ENCODE peak calls at places on chromosomes 5 and 9, in four cellular contexts. Y, I, T and W are unnamed samples.

GRCh38 chr9:130320697-130321080 is 55.1 kb downstream of the HMCN2 start:
- DNase-seq in Y (no peak), I (no peak), T (no peak), W (no peak)

GRCh38 chr9:137453643-137454081 is 5.5 kb downstream of the NSMF start:
- DNase-seq in Y (peak), I (no peak), T (peak), W (peak)

GRCh38 chr9:20624201-20625002 is 2.1 kb upstream of the MLLT3 start:
- DNase-seq in Y (peak), I (no peak), T (peak), W (peak)

GRCh38 chr5:68875351-68875750 is 218.5 kb upstream of the SLC30A5 start:
- DNase-seq in Y (peak), I (no peak), T (no peak), W (no peak)

GRCh38 chr5:125756456-125756855 is 666.8 kb upstream of the GRAMD2B start:
- DNase-seq in Y (no peak), I (no peak), T (peak), W (peak)

GRCh38 chr5:83473344-83474169 is 2.0 kb downstream of the VCAN start:
- DNase-seq in Y (peak), I (peak), T (peak), W (peak)

GRCh38 chr5:111198281-111198948 is 25.8 kb upstream of the CAMK4 start:
- DNase-seq in Y (no peak), I (no peak), T (no peak), W (no peak)

GRCh38 chr9:131712151-131712716 is 27.6 kb downstream of the RAPGEF1 start:
- DNase-seq in Y (no peak), I (no peak), T (no peak), W (no peak)

GRCh38 chr9:37283730-37284235 is 138.7 kb upstream of the GRHPR start:
- DNase-seq in Y (no peak), I (no peak), T (peak), W (peak)